ENCODE peak calls at places on chromosomes 7 and 10, in four cellular contexts. W is astrocyte of the spinal cord, C is MM.1S, Y is upper lobe of right lung. H is an unnamed sample.

GRCh38 chr10:74190494-74190893 is 39.5 kb downstream of the ADK start:
- DNase-seq in C (no peak), W (no peak), Y (no peak), H (no peak)

GRCh38 chr7:116491887-116492653 is 7.5 kb upstream of the CAV2 start:
- DNase-seq in W (no peak), Y (no peak), C (no peak), H (no peak)

GRCh38 chr7:151796091-151796870 is 80.6 kb downstream of the PRKAG2 start:
- DNase-seq in C (no peak), W (peak), Y (peak), H (peak)

GRCh38 chr7:84529480-84530205 is 335.1 kb upstream of the SEMA3A start:
- DNase-seq in Y (no peak), C (no peak), W (peak), H (no peak)

GRCh38 chr10:85433248-85433647 is 933.3 kb downstream of the GRID1 start:
- DNase-seq in C (no peak), W (no peak), Y (no peak), H (no peak)

GRCh38 chr10:98351831-98352402 is 63.1 kb downstream of the PYROXD2 start:
- DNase-seq in W (no peak), Y (no peak), C (no peak), H (no peak)

GRCh38 chr10:126398924-126399323 is 10.6 kb upstream of the ADAM12 start:
- DNase-seq in W (no peak), Y (no peak), C (no peak), H (no peak)

GRCh38 chr10:34739915-34740314 is 75.2 kb downstream of the PARD3 start:
- DNase-seq in C (peak), W (peak), Y (peak), H (peak)

GRCh38 chr10:74589226-74589673 is 237.2 kb upstream of the KAT6B start:
- DNase-seq in W (peak), C (no peak), Y (peak), H (peak)

GRCh38 chr7:30914611-30915601 is 3.3 kb downstream of the AQP1 start:
- DNase-seq in C (no peak), Y (no peak), W (peak), H (peak)

GRCh38 chr7:131942287-131943150 is 386.1 kb upstream of the PODXL start:
- DNase-seq in Y (no peak), C (no peak), W (no peak), H (no peak)

GRCh38 chr10:93991596-93992284 is 2.0 kb upstream of the PLCE1 start:
- DNase-seq in Y (no peak), C (no peak), W (peak), H (no peak)

GRCh38 chr10:44961231-44961571 is 1.6 kb downstream of the RASSF4 start:
- DNase-seq in C (no peak), Y (no peak), W (no peak), H (no peak)

GRCh38 chr10:127346604-127347003 is 150.2 kb upstream of the INSYN2A start:
- DNase-seq in C (no peak), Y (no peak), W (no peak), H (no peak)

GRCh38 chr7:100483101-100483727 is 513 bp upstream of the NYAP1 start:
- DNase-seq in C (peak), W (peak), Y (peak), H (peak)

GRCh38 chr7:142513221-142513955 is 235.9 kb upstream of the PRSS1 start:
- DNase-seq in W (no peak), Y (no peak), C (no peak), H (no peak)

GRCh38 chr7:25985196-25985595 is 166.8 kb upstream of the NFE2L3 start:
- DNase-seq in C (no peak), W (no peak), Y (no peak), H (no peak)

GRCh38 chr10:21002097-21002878 is 105.2 kb upstream of the NEBL start:
- DNase-seq in C (no peak), Y (no peak), W (peak), H (no peak)

GRCh38 chr10:13439313-13439712 is 89.5 kb downstream of the BEND7 start:
- DNase-seq in Y (no peak), W (no peak), C (no peak), H (no peak)

GRCh38 chr10:96073722-96074121 is 30.3 kb downstream of the CCNJ start:
- DNase-seq in C (no peak), Y (no peak), W (peak), H (no peak)

GRCh38 chr7:77199008-77199966 is at the start of gene FGL2:
- DNase-seq in Y (peak), C (peak), W (peak), H (peak)

GRCh38 chr10:60148266-60148840 is 241.3 kb downstream of the ANK3 start:
- DNase-seq in Y (no peak), C (no peak), W (peak), H (no peak)

GRCh38 chr7:144821069-144821468 is 14.8 kb downstream of the TPK1 start:
- DNase-seq in Y (no peak), C (peak), W (no peak), H (no peak)

GRCh38 chr7:46315891-46316290 is 394.8 kb upstream of the IGFBP3 start:
- DNase-seq in C (no peak), Y (no peak), W (peak), H (no peak)

GRCh38 chr7:107446531-107446930 is 23.3 kb upstream of the GPR22 start:
- DNase-seq in W (peak), C (no peak), Y (no peak), H (no peak)

GRCh38 chr7:40418983-40419382 is 284.2 kb downstream of the SUGCT start:
- DNase-seq in Y (no peak), C (no peak), W (no peak), H (no peak)

GRCh38 chr7:152607007-152607406 is 68.9 kb downstream of the XRCC2 start:
- DNase-seq in W (no peak), C (no peak), Y (no peak), H (no peak)

GRCh38 chr10:80542053-80542452 is 4.4 kb downstream of the SH2D4B start:
- DNase-seq in C (no peak), W (no peak), Y (no peak), H (no peak)

GRCh38 chr10:17144757-17145156 is 15.1 kb upstream of the CUBN start:
- DNase-seq in Y (no peak), W (peak), C (peak), H (no peak)

GRCh38 chr10:99280472-99280871 is 44.8 kb upstream of the HPSE2 start:
- DNase-seq in W (no peak), Y (no peak), C (no peak), H (no peak)

DNA sequence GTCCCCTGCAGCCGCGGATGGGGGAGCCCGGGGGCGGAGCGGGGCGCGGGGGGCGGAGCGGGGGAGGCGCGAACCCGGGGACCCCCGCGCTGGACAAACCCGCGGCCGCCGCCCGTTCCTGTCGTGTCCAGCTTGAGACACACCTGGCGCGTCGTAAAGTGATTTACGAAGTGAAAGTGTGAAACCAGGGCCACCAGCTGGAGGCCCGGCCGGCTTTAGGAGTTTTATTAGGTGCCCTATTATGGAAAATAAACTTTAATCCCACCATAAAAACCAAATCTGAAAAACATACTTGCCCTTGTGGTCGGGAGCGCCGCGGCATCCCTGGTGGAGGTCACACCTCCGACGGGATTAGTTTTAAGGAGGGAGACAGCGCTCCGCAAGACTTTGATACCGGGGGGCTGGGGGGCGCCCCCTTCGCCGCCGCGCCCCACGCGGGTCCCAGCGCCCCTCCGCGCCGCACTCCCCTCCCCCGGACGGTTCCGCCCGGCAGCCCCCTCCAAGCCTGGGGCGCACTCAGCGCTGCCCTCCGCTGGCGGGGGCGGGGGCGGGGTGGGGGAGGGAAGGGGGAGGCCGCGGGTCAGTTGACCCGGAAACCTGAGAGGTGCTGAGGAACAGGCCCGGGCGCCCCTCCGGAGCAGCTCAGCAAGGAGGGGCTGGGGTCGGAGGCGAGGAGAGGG is 10.3 kb downstream of the MNX1 start:
- DNase-seq in Y (no peak), C (peak), W (no peak), H (no peak)
- H3K4me3 ChIP-seq in Y (peak), C (peak), W (peak), H (peak)

GRCh38 chr10:1057106-1057657 is 997 bp downstream of the WDR37 start:
- DNase-seq in W (no peak), C (no peak), Y (no peak), H (no peak)

GRCh38 chr10:1056326-1057105 is at the start of gene WDR37:
- DNase-seq in C (peak), Y (peak), W (peak), H (peak)

GRCh38 chr10:1050555-1050954 is 1.6 kb upstream of the IDI1 start:
- DNase-seq in C (peak), W (no peak), Y (no peak), H (no peak)

GRCh38 chr10:1058017-1058416 is 1.8 kb downstream of the WDR37 start:
- DNase-seq in C (no peak), Y (no peak), W (no peak), H (no peak)

DNA sequence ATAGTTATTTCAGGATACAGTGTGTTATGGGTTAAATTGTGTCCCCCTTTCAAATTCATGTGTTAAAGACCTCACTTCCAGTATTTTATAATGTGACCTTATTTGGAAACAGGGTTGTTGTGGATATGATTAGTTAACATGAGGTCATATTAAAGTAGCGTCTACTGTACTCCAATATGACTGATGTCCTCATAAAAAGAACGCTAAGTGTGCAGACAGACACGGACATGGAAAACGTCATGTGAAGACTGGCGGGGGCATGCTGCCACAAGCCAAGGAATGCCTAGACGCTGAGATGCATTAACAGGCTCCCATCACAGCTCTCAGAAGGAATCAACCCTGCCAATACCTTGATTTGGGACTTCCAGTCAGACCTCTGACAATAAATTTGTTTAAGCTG is 1.5 kb upstream of the WDR37 start:
- DNase-seq in W (no peak), C (no peak), Y (no peak), H (no peak)
- H3K4me3 ChIP-seq in W (peak), C (no peak), Y (peak), H (no peak)

GRCh38 chr7:36116347-36117200 is 36.5 kb upstream of the EEPD1 start:
- DNase-seq in C (no peak), Y (no peak), W (peak), H (no peak)
- H3K4me3 ChIP-seq in C (no peak), Y (no peak), W (no peak), H (no peak)

DNA sequence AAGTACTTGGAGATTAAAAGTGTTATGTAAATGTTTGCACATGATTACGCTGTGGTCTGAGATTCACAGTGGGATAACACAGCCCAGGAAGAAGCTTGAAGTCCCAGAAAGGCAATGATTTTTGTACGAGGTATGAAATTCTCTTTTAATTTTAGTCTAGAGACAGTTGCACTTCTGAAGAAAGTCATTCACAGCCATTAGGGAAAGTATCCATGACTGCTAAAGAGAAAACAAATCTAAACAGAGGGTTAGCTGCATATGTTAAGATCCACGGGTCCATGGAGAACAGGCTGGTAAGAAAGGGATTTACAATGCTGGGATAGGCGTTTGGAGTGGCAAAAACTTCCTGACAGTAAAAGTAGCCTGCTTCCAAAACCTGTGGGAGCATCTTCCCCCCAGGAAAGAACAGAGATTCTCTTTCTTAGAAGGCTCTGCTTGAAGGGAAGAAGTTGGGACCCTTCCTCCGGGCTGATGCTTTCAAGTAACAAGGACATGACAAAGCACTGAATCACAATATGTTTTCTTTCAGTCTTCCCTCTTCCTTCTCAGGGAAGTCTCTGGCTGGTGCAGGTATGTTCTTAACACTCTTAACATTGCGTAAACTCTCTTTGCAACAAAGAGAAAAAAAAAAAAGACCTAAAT is 220.8 kb upstream of the CELF2 start:
- DNase-seq in W (peak), Y (no peak), C (no peak), H (no peak)
- H3K4me3 ChIP-seq in W (no peak), Y (peak), C (no peak), H (peak)

DNA sequence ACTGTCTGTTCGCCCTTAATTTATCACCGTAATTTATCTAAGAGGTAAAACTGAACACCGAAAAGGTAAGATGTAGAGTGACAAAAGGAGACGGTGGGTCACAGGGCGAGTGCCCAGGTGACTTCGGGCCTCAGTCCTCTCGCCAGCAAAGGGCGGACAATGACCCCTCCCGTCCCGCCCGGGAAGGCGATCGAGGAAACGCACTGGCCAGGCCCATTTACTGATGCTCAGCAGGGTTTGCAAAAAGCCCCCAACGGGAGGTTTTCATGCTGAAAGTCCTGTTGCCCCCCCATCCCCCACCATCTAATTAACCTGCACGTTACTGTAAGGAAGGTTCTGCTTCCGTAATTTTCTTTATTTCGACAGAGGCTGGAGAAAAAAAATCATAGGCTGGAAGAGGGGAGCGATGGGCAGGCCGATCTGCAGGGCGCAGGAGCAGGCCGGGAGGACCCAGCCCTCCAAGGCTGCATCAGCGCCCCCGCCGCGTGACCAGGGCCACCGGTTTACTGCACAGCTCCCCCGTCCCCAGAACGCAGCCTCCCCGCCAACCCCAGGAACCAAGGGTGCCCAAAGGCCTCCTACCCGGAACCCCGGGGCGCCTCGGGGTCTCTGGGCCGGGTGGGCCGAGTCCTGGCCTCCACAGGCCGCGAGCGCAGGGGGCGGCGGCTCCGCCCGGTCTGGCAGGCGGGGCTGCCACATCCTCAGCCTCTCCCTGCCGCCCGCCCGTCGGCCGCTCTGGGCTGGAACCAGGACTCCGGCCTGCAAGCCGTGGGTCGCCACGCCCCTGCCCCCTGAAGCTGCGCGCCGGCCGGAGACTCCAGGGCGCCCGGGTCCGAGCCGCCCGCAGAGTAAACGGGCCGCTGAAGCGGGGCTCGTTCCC is 637 bp downstream of the OAT start:
- DNase-seq in W (peak), Y (peak), C (peak), H (peak)
- H3K4me3 ChIP-seq in W (peak), Y (peak), C (peak), H (peak)

GRCh38 chr10:30491204-30491603 is 57.2 kb downstream of the MAP3K8 start:
- DNase-seq in C (no peak), W (no peak), Y (no peak), H (no peak)
- H3K4me3 ChIP-seq in C (no peak), W (no peak), Y (no peak), H (no peak)

H was measured in lower lobe of right lung.